ENCODE peak calls at places on chromosomes 5 and 9, in six cellular contexts. G is left ventricle myocardium inferior; M is neural progenitor cell; J is fibroblast of lung; N is uterus; C is CD8-positive, alpha-beta T cell. D is an unnamed sample.

GRCh38 chr5:14595189-14595588 is 13.6 kb downstream of the OTULINL start:
- DNase-seq in G (no peak), C (no peak), N (no peak), J (no peak), M (no peak), D (no peak)

GRCh38 chr5:142360607-142361120 is 35.8 kb upstream of the SPRY4 start:
- DNase-seq in G (no peak), M (peak; percentile 56), J (peak; percentile 55), N (no peak), C (no peak), D (no peak)

GRCh38 chr5:28685794-28686193 is 1647.4 kb upstream of the CDH9 start:
- DNase-seq in N (no peak), G (no peak), C (no peak), M (no peak), J (no peak), D (no peak)

GRCh38 chr5:96963267-96963666 is 27.4 kb downstream of the LNPEP start:
- DNase-seq in G (peak; percentile 56), M (no peak), C (no peak), J (peak; percentile 70), N (peak; percentile 54), D (peak; percentile 32)

GRCh38 chr5:180235077-180235476 is 26.1 kb upstream of the RASGEF1C start:
- DNase-seq in J (no peak), M (peak; percentile 61), N (no peak), G (no peak), C (no peak), D (no peak)

GRCh38 chr9:69996947-69997346 is 46.7 kb upstream of the MAMDC2 start:
- DNase-seq in C (no peak), G (no peak), J (peak; percentile 81), N (peak; percentile 64), M (no peak), D (peak; percentile 41)

GRCh38 chr5:175747539-175748060 is 89.7 kb downstream of the HRH2 start:
- DNase-seq in J (no peak), N (no peak), G (no peak), C (no peak), M (no peak), D (no peak)

GRCh38 chr9:93166699-93167098 is 17.2 kb upstream of the WNK2 start:
- DNase-seq in J (no peak), G (no peak), N (no peak), C (no peak), M (no peak), D (no peak)

GRCh38 chr9:95510610-95511231 is 6.0 kb downstream of the PTCH1 start:
- DNase-seq in C (peak; percentile 72), N (peak; percentile 89), G (peak; percentile 90), J (peak; percentile 96), M (peak; percentile 99), D (peak; percentile 88)

GRCh38 chr5:176740702-176741565 is 69.4 kb upstream of the UNC5A start:
- DNase-seq in M (no peak), G (no peak), N (no peak), C (no peak), J (no peak), D (no peak)

GRCh38 chr5:94707359-94707758 is 88.9 kb downstream of the SLF1 start:
- DNase-seq in C (no peak), J (no peak), M (peak; percentile 21), G (no peak), N (no peak), D (no peak)

GRCh38 chr5:39451293-39451692 is 26.5 kb upstream of the DAB2 start:
- DNase-seq in C (no peak), G (no peak), J (no peak), N (no peak), M (no peak), D (no peak)

GRCh38 chr5:8316608-8317007 is 447.7 kb downstream of the MTRR start:
- DNase-seq in J (no peak), C (no peak), G (no peak), M (peak; percentile 30), N (no peak), D (no peak)

GRCh38 chr5:77643654-77644404 is 5.3 kb upstream of the OTP start:
- DNase-seq in N (no peak), G (no peak), J (no peak), C (no peak), M (peak; percentile 77), D (no peak)

GRCh38 chr5:37739817-37740261 is 100.0 kb downstream of the GDNF start:
- DNase-seq in G (no peak), M (no peak), N (no peak), C (no peak), J (peak; percentile 79), D (no peak)

GRCh38 chr5:149224282-149224681 is 47.4 kb upstream of the AFAP1L1 start:
- DNase-seq in C (no peak), J (no peak), M (no peak), N (no peak), G (peak; percentile 75), D (no peak)

GRCh38 chr9:78781681-78782080 is 484.8 kb downstream of the PSAT1 start:
- DNase-seq in M (no peak), N (no peak), G (no peak), C (no peak), J (peak; percentile 1), D (no peak)

GRCh38 chr5:1804001-1804690 is 2.9 kb downstream of the NDUFS6 start:
- DNase-seq in M (no peak), J (no peak), N (no peak), C (no peak), G (no peak), D (no peak)
- H3K9me3 ChIP-seq in M (no peaks in the 10 kb centered on the region), J (no peaks in the 10 kb centered on the region), N (no peaks in the 10 kb centered on the region), C (no peaks in the 10 kb centered on the region), G (no peaks in the 10 kb centered on the region), D (no peaks in the 10 kb centered on the region)

GRCh38 chr5:158881076-158881880 is 218.4 kb downstream of the EBF1 start:
- DNase-seq in J (no peak), C (no peak), G (no peak), M (peak; percentile 33), N (no peak), D (no peak)

GRCh38 chr5:158882660-158883059 is 217.1 kb downstream of the EBF1 start:
- DNase-seq in M (no peak), N (no peak), J (no peak), G (no peak), C (no peak), D (no peak)

GRCh38 chr5:158879993-158880392 is 219.7 kb downstream of the EBF1 start:
- DNase-seq in N (no peak), J (no peak), C (no peak), M (no peak), G (no peak), D (no peak)

GRCh38 chr5:158882236-158882635 is 217.5 kb downstream of the EBF1 start:
- DNase-seq in J (no peak), G (no peak), C (no peak), M (no peak), N (no peak), D (no peak)

DNA sequence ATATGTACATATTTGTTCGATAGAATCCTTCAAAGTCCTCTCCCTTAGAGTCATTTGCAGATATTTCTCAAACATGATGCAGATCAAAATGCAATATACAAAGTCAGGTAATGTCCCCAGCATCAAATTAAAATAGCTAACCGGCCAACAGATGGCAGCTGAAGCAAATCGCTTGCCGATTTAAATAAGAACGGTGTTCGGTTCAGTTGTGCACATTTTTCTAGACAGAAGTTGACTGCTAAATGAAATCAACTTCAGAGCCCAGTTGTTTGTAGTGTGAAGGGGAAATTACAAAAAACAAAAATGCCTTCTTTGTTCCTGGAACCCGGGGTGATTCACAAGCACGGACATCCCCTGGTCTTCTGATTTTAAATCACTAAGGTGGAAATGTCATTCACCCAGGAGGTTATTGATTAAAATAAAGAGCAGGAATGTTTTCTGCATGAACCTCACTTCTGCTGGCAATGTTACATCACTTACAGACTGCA is 219.2 kb downstream of the EBF1 start:
- DNase-seq in C (no peak), N (no peak), J (peak; percentile 31), M (no peak), G (no peak), D (no peak)
- H3K4me3 ChIP-seq in C (no peak overlapping the region), N (no peak overlapping the region), J (no peak overlapping the region), M (no peak overlapping the region), G (no peak overlapping the region), D (no peak overlapping the region)

GRCh38 chr5:82586597-82586996 is 308.4 kb upstream of the RPS23 start:
- DNase-seq in M (no peak), N (no peak), G (no peak), J (no peak), C (no peak), D (no peak)
- H3K9me3 ChIP-seq in M (peaks cover 4% of the 10 kb centered on the region), N (no peaks in the 10 kb centered on the region), G (peaks cover 25% of the 10 kb centered on the region), J (no peaks in the 10 kb centered on the region), C (no peaks in the 10 kb centered on the region), D (no peaks in the 10 kb centered on the region)

GRCh38 chr5:123285122-123286011 is 137.8 kb downstream of the CEP120 start:
- DNase-seq in J (peak; percentile 60), G (no peak), N (peak; percentile 43), M (peak; percentile 59), C (no peak), D (no peak)
- H3K4me3 ChIP-seq in J (peak overlapping the region; percentile 44), G (peak overlapping the region; percentile 52), N (peak overlapping the region; percentile 35), M (peak overlapping the region; percentile 59), C (no peak overlapping the region), D (peak overlapping the region; percentile 4)

DNA sequence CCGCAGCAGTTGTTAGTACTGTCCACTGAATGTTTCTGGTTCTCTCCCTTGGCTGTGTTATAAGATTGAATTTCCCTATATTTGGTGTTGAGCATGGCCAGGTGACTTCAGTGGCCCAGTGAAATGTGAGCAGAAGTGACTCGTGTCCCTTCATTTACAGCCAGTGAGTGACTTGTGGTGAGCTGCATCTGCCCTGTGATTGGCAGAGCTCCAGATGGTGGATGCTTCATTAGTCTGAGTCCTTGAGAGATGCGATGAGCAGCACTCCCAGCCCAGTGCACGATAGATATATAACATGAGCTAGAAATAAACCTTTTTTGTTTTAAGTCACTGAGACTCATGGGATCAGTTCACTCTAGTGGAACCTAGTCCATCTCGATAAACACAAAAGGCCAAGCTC is 19.3 kb downstream of the PCSK5 start:
- DNase-seq in G (no peak), J (no peak), M (no peak), N (no peak), C (no peak), D (no peak)
- H3K9me3 ChIP-seq in G (no peaks in the 10 kb centered on the region), J (no peaks in the 10 kb centered on the region), M (no peaks in the 10 kb centered on the region), N (no peaks in the 10 kb centered on the region), C (no peaks in the 10 kb centered on the region), D (no peaks in the 10 kb centered on the region)